ENCODE peak calls at places on chromosomes 1 and 21, in six cellular contexts. X is choroid plexus epithelial cell, R is psoas muscle, O is NCI-H774, Z is globus pallidus, K is AG09319. P is an unnamed sample.

GRCh38 chr1:220462756-220463155 is 65.2 kb upstream of the MARK1 start:
- DNase-seq in K (no peak), X (no peak), R (no peak), O (peak), Z (no peak), P (no peak)

GRCh38 chr1:53060580-53060979 is 1.4 kb upstream of the PODN start:
- DNase-seq in X (peak), O (no peak), Z (no peak), K (peak), R (peak), P (no peak)

GRCh38 chr1:11341881-11342552 is 69.0 kb downstream of the UBIAD1 start:
- DNase-seq in X (no peak), R (no peak), O (no peak), K (no peak), Z (no peak), P (no peak)

GRCh38 chr1:190178827-190179226 is 298.8 kb downstream of the BRINP3 start:
- DNase-seq in X (no peak), R (no peak), K (no peak), Z (no peak), O (no peak), P (no peak)

GRCh38 chr21:39030127-39030884 is 152.9 kb downstream of the PSMG1 start:
- DNase-seq in Z (no peak), R (no peak), O (no peak), X (no peak), K (no peak), P (no peak)

GRCh38 chr1:235295902-235296350 is 32.1 kb downstream of the ARID4B start:
- DNase-seq in K (no peak), R (no peak), O (peak), X (peak), Z (no peak), P (no peak)

GRCh38 chr1:28045777-28046176 is 42.6 kb downstream of the EYA3 start:
- DNase-seq in X (no peak), R (no peak), Z (no peak), K (no peak), O (no peak), P (no peak)

GRCh38 chr1:209723761-209724693 is 19.4 kb downstream of the HSD11B1 start:
- DNase-seq in Z (no peak), K (no peak), R (no peak), O (no peak), X (no peak), P (no peak)

GRCh38 chr1:37673920-37674319 is 18.4 kb upstream of the CDCA8 start:
- DNase-seq in K (no peak), R (no peak), X (no peak), O (no peak), Z (no peak), P (no peak)

GRCh38 chr1:219120625-219121544 is 52.8 kb upstream of the LYPLAL1 start:
- DNase-seq in R (peak), X (peak), O (no peak), Z (no peak), K (peak), P (no peak)

GRCh38 chr1:182766881-182767645 is 22.5 kb upstream of the NPL start:
- DNase-seq in R (no peak), O (no peak), K (no peak), Z (no peak), X (no peak), P (no peak)

GRCh38 chr1:208086116-208086515 is 158.1 kb downstream of the PLXNA2 start:
- DNase-seq in O (no peak), Z (no peak), X (peak), R (no peak), K (no peak), P (no peak)

GRCh38 chr1:20090641-20091040 is 20.6 kb downstream of the PLA2G5 start:
- DNase-seq in X (no peak), K (no peak), Z (no peak), R (no peak), O (no peak), P (no peak)

GRCh38 chr1:240691521-240692338 is 79.8 kb upstream of the GREM2 start:
- DNase-seq in X (peak), O (peak), Z (peak), K (peak), R (peak), P (no peak)

GRCh38 chr1:66537718-66538117 is 3.8 kb downstream of the SGIP1 start:
- DNase-seq in X (peak), K (no peak), O (no peak), R (no peak), Z (no peak), P (no peak)

GRCh38 chr1:244796719-244797406 is 38.6 kb upstream of the COX20 start:
- DNase-seq in R (no peak), X (peak), K (peak), Z (peak), O (peak), P (no peak)

GRCh38 chr1:160374291-160374690 is 7.4 kb downstream of the NHLH1 start:
- DNase-seq in R (no peak), Z (no peak), X (no peak), O (no peak), K (no peak), P (no peak)

GRCh38 chr1:59878370-59878769 is 48.2 kb downstream of the CYP2J2 start:
- DNase-seq in R (no peak), O (no peak), X (no peak), K (no peak), Z (no peak), P (no peak)

GRCh38 chr1:245867724-245868123 is 639.4 kb downstream of the SMYD3 start:
- DNase-seq in Z (no peak), K (no peak), R (no peak), O (no peak), X (no peak), P (no peak)

GRCh38 chr1:185565314-185565713 is 168.9 kb upstream of the HMCN1 start:
- DNase-seq in K (no peak), Z (no peak), R (no peak), O (no peak), X (peak), P (no peak)

GRCh38 chr1:74964508-74964907 is 169.7 kb upstream of the LHX8 start:
- DNase-seq in R (no peak), Z (peak), O (peak), X (peak), K (peak), P (no peak)

GRCh38 chr1:192485692-192486436 is 89.7 kb upstream of the RGS1 start:
- DNase-seq in K (peak), O (peak), Z (peak), R (peak), X (peak), P (no peak)

GRCh38 chr1:94093996-94094395 is 27.0 kb downstream of the ABCA4 start:
- DNase-seq in R (no peak), X (peak), O (no peak), K (no peak), Z (no peak), P (no peak)

GRCh38 chr21:44334637-44335030 is 4.6 kb downstream of the CFAP410 start:
- DNase-seq in K (no peak), R (no peak), X (no peak), Z (no peak), O (no peak), P (no peak)

GRCh38 chr1:175591083-175591743 is 152.2 kb downstream of the TNR start:
- DNase-seq in R (no peak), O (no peak), Z (no peak), X (no peak), K (no peak), P (no peak)

GRCh38 chr1:48076017-48076416 is 78.8 kb upstream of the TRABD2B start:
- DNase-seq in K (no peak), X (no peak), Z (no peak), R (no peak), O (no peak), P (no peak)

GRCh38 chr1:28893403-28894102 is 20.8 kb upstream of the EPB41 start:
- DNase-seq in Z (no peak), K (peak), O (no peak), X (peak), R (no peak), P (no peak)

P was measured in activated B cell treated with CpG ODN at 0.5 μM for 24 hours.